ENCODE peak calls at places on chromosomes 16 and 17, in ten cellular contexts. F is sciatic nerve; U is effector memory CD4-positive, alpha-beta T cell; C is NCI-H1092; O is GM12891; D is Right ventricle myocardium superior; M is mucosa of gallbladder; J is GM23338; X is non-pigmented ciliary epithelial cell; A is GM12864. I is an unnamed sample.

GRCh38 chr17:57603978-57604377 is 141.1 kb downstream of the CCDC182 start:
- DNase-seq in A (no peak), U (peak), O (no peak), J (no peak), D (no peak), X (no peak), C (no peak), F (no peak), M (peak), I (no peak)

GRCh38 chr17:1475321-1475854 is 17.1 kb downstream of the MYO1C start:
- DNase-seq in M (no peak), U (no peak), F (no peak), X (no peak), O (no peak), D (no peak), J (no peak), A (no peak), C (no peak), I (no peak)

GRCh38 chr16:23508589-23509440 is 1.5 kb downstream of the GGA2 start:
- DNase-seq in F (no peak), X (no peak), O (no peak), U (no peak), J (peak), A (no peak), D (no peak), C (no peak), M (no peak), I (peak)

GRCh38 chr16:15783985-15784384 is 72.8 kb downstream of the MYH11 start:
- DNase-seq in M (no peak), C (no peak), J (no peak), X (no peak), A (no peak), O (no peak), U (no peak), D (no peak), F (no peak), I (no peak)

GRCh38 chr16:89383095-89384003 is 107.0 kb downstream of the ANKRD11 start:
- DNase-seq in X (no peak), F (no peak), M (peak), O (peak), A (no peak), D (peak), J (peak), C (no peak), U (peak), I (no peak)

GRCh38 chr17:59002126-59002525 is 104.6 kb downstream of the TRIM37 start:
- DNase-seq in D (no peak), O (no peak), C (no peak), X (no peak), U (no peak), A (no peak), J (no peak), M (no peak), F (no peak), I (no peak)

GRCh38 chr16:4334724-4335495 is 16.2 kb downstream of the PAM16 start:
- DNase-seq in O (no peak), A (no peak), X (no peak), D (no peak), M (no peak), C (no peak), J (no peak), U (no peak), F (no peak), I (no peak)

GRCh38 chr17:28404812-28405570 is 1.0 kb downstream of the SLC46A1 start:
- DNase-seq in J (peak), C (no peak), A (no peak), D (peak), M (peak), U (no peak), O (no peak), F (no peak), X (no peak), I (no peak)

GRCh38 chr16:67927131-67927941 is 4.3 kb downstream of the CTRL start:
- DNase-seq in C (no peak), M (no peak), J (no peak), U (no peak), A (no peak), D (no peak), O (no peak), F (no peak), X (no peak), I (no peak)

GRCh38 chr16:19523184-19523558 is 571 bp upstream of the CCP110 start:
- DNase-seq in J (peak), M (no peak), D (peak), O (no peak), X (no peak), U (no peak), C (no peak), F (no peak), A (no peak), I (no peak)

GRCh38 chr16:64738321-64738960 is 383.4 kb downstream of the CDH11 start:
- DNase-seq in U (no peak), X (no peak), O (no peak), J (no peak), D (no peak), F (no peak), M (no peak), A (no peak), C (no peak), I (no peak)

GRCh38 chr16:8859913-8860881 is 8.6 kb downstream of the CARHSP1 start:
- DNase-seq in A (no peak), C (no peak), M (peak), X (no peak), O (no peak), F (no peak), U (no peak), D (peak), J (no peak), I (no peak)

GRCh38 chr17:17385502-17385901 is 82.3 kb downstream of the NT5M start:
- DNase-seq in J (no peak), C (peak), X (no peak), M (no peak), O (no peak), F (no peak), U (no peak), D (no peak), A (no peak), I (no peak)

GRCh38 chr16:75244844-75245758 is 6.3 kb downstream of the BCAR1 start:
- DNase-seq in U (no peak), C (no peak), D (peak), M (peak), X (peak), F (peak), J (peak), A (no peak), O (no peak), I (peak)

GRCh38 chr16:30934827-30935557 is 11.6 kb downstream of the FBXL19 start:
- DNase-seq in U (no peak), J (peak), O (no peak), A (no peak), F (no peak), D (peak), X (no peak), M (no peak), C (no peak), I (no peak)

GRCh38 chr17:8745586-8746500 is 1.2 kb upstream of the CCDC42 start:
- DNase-seq in A (no peak), J (peak), X (no peak), D (peak), U (peak), O (peak), M (peak), C (no peak), F (peak), I (no peak)

I was measured in NT2/D1.